ENCODE peak calls at places on chromosomes 5 and 9, in four cellular contexts. W, T, E and I are unnamed samples.

GRCh38 chr9:78296208-78296892 is 575 bp upstream of the PSAT1 start:
- DNase-seq in W (peak; percentile 60), E (peak; percentile 82), T (no peak), I (peak; percentile 21)

GRCh38 chr9:134398756-134399155 is 72.5 kb downstream of the RXRA start:
- DNase-seq in E (no peak), W (no peak), T (no peak), I (no peak)

GRCh38 chr5:95738069-95738468 is 6.9 kb downstream of the RHOBTB3 start:
- DNase-seq in T (no peak), E (no peak), W (no peak), I (no peak)

GRCh38 chr5:178113141-178113787 is at the start of gene N4BP3:
- DNase-seq in T (peak; percentile 79), W (peak; percentile 62), E (peak; percentile 91), I (no peak)

GRCh38 chr9:8660383-8660782 is 860.8 kb upstream of the DMAC1 start:
- DNase-seq in E (no peak), T (no peak), W (peak; percentile 45), I (peak; percentile 90)

GRCh38 chr5:9338796-9339195 is 207.1 kb downstream of the SEMA5A start:
- DNase-seq in E (no peak), W (no peak), T (no peak), I (no peak)

GRCh38 chr9:128257907-128258306 is 17.9 kb downstream of the GOLGA2 start:
- DNase-seq in E (no peak), T (no peak), W (no peak), I (no peak)

GRCh38 chr9:34463098-34463900 is 4.7 kb downstream of the DNAI1 start:
- DNase-seq in T (no peak), W (no peak), E (no peak), I (no peak)

GRCh38 chr5:149421834-149422233 is 42.7 kb upstream of the IL17B start:
- DNase-seq in E (no peak), T (no peak), W (no peak), I (no peak)

GRCh38 chr9:69380811-69381210 is 55.8 kb downstream of the ENTREP1 start:
- DNase-seq in E (no peak), T (no peak), W (no peak), I (no peak)

GRCh38 chr5:149636861-149637246 is 55.6 kb downstream of the ARHGEF37 start:
- DNase-seq in W (peak; percentile 70), T (no peak), E (peak; percentile 96), I (no peak)

GRCh38 chr9:84851935-84852585 is 182.5 kb downstream of the NTRK2 start:
- DNase-seq in W (peak; percentile 16), E (peak; percentile 71), T (no peak), I (no peak)

GRCh38 chr5:90161399-90161798 is 248.2 kb downstream of the CETN3 start:
- DNase-seq in W (no peak), E (peak; percentile 85), T (no peak), I (no peak)

GRCh38 chr5:35442916-35443639 is 174.6 kb upstream of the SPEF2 start:
- DNase-seq in T (no peak), E (peak; percentile 8), W (no peak), I (no peak)

GRCh38 chr5:14995229-14995628 is 123.7 kb upstream of the ANKH start:
- DNase-seq in W (no peak), E (no peak), T (no peak), I (no peak)

GRCh38 chr9:114169029-114169939 is 13.9 kb downstream of the COL27A1 start:
- DNase-seq in E (no peak), W (no peak), T (no peak), I (no peak)

GRCh38 chr9:134304306-134304705 is 21.9 kb upstream of the RXRA start:
- DNase-seq in E (no peak), W (no peak), T (no peak), I (no peak)

GRCh38 chr5:56530031-56530430 is 285.3 kb upstream of the MAP3K1 start:
- DNase-seq in E (no peak), W (no peak), T (no peak), I (peak; percentile 3)

GRCh38 chr5:176814836-176815438 is 4.6 kb downstream of the UNC5A start:
- DNase-seq in E (no peak), T (no peak), W (no peak), I (no peak)

GRCh38 chr5:147437161-147437596 is 72.7 kb downstream of the DPYSL3 start:
- DNase-seq in E (peak; percentile 85), W (no peak), T (no peak), I (peak; percentile 81)

GRCh38 chr5:36239370-36240293 is 2.1 kb downstream of the NADK2 start:
- DNase-seq in E (no peak), W (no peak), T (no peak), I (no peak)

GRCh38 chr5:62263401-62263800 is 42.6 kb upstream of the KIF2A start:
- DNase-seq in E (no peak), T (no peak), W (no peak), I (no peak)

GRCh38 chr9:92807757-92808725 is 43.4 kb upstream of the BICD2 start:
- DNase-seq in E (peak; percentile 57), T (no peak), W (no peak), I (no peak)

GRCh38 chr9:75873707-75874106 is 16.8 kb upstream of the PCSK5 start:
- DNase-seq in E (no peak), T (no peak), W (no peak), I (peak; percentile 41)

GRCh38 chr5:164306662-164307061 is 801.2 kb downstream of the MAT2B start:
- DNase-seq in T (no peak), E (no peak), W (no peak), I (no peak)

GRCh38 chr5:32088214-32088613 is 85.9 kb downstream of the GOLPH3 start:
- DNase-seq in E (no peak), T (no peak), W (no peak), I (no peak)

GRCh38 chr9:113598883-113599282 is 135.4 kb downstream of the RGS3 start:
- DNase-seq in E (no peak), T (no peak), W (no peak), I (no peak)

GRCh38 chr9:93390953-93391515 is 60.5 kb upstream of the FAM120A start:
- DNase-seq in T (no peak), W (no peak), E (peak; percentile 10), I (no peak)

GRCh38 chr5:34838785-34839714 is at the start of gene TTC23L:
- DNase-seq in W (peak; percentile 87), E (peak; percentile 100), T (peak; percentile 91), I (peak; percentile 58)

GRCh38 chr9:5843450-5844249 is 10.7 kb upstream of the ERMP1 start:
- DNase-seq in E (no peak), T (no peak), W (peak; percentile 27), I (no peak)

GRCh38 chr5:77630246-77631165 is 8.0 kb downstream of the OTP start:
- DNase-seq in W (no peak), T (no peak), E (peak; percentile 83), I (peak; percentile 11)
- TF ChIP-seq POLR2AphosphoS5 in W (no peak), T (no peak), E (no peak), I (no peak)

DNA sequence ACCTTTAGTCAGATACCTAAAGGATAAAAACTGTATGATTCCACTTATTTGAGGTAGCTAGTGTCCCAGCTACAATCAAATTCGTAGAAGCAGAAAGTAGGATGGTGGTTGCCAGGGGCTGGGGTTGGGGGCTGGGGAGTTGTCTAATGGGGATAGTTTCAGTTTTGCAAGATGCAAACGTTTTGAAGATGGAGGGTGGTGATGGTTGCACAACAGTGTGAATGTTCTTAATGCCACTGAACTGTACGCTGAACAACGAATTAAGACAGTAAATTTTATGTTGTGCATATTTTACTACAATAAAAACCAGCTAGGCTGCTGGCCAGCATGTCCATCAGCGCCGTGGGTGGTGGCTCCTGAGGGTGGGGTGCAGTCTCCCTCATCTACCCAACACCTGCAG is 137.8 kb downstream of the GADD45G start:
- DNase-seq in W (no peak), T (no peak), E (no peak), I (no peak)
- H3K4me3 ChIP-seq in W (no peak overlapping the region), T (no peak overlapping the region), E (no peak overlapping the region), I (no peak overlapping the region)

DNA sequence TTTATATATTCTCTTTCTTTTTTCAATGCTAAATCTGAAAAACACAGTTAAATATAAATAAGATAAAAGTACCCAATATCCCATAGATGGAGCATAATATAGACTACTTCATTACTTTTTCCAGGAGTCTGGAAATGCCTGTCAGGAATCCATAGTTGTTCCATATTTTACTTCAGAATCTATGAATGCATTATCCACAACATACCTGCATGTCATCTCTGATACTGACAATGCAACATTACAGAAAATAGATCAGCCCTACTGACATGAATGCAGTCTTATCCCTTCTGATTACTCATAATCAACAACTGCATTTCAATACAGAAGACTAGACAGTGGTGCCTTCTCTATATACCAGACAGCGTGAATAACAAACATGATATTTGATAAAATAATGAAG is 517.6 kb downstream of the PTPRD start:
- DNase-seq in T (no peak), E (no peak), W (no peak), I (no peak)
- TF ChIP-seq POLR2AphosphoS5 in T (no peak), E (no peak), W (no peak), I (no peak)

DNA sequence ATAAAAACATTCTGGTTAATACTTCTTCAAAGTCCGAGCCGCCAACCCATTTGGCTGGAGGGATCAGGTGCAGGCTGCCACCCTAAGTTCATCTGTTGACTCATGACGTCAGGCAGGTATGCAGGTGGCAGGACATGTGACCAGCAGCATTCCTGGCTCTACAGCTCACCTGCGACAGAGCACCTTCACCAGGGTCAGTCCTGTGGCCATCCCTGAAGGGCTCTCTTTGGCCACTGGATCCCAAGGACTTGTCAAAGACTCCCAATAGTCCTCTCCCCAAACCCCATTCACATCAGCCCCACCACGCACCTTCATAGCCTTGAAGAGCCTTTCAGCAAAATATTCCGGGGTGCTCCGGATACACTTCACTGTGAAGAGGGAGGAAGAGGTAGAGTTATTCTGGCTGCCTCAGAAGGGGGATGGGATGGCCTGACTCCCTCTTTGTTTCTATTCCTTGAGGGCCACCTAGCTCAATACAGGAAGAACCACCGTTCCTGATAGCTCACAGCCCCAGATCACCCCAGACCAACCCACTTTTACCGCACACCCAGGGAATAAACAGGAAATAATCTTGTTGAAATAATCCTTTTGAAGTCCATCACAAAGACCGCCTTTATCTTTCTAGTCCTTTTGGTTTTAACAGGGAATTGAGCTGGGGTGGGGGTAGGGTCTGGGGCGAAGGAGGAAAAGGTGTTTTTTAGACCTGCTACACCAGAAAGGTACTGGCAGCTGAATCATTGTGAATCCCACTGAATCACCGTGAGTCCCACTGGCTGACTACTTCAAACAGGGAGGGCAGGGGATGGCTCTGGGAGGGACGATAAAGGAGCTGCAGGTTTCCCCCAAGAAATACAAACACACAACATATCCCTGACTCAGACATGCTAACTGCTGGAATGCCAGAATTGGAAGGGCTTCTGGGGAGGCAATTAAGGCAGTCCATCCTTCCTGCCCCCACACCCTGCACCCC is 26.4 kb downstream of the ANXA6 start:
- DNase-seq in E (no peak), W (no peak), T (no peak), I (no peak)
- H3K4me3 ChIP-seq in E (no peak overlapping the region), W (no peak overlapping the region), T (no peak overlapping the region), I (no peak overlapping the region)

GRCh38 chr5:156386976-156387375 is 60.0 kb downstream of the SGCD start:
- DNase-seq in T (no peak), E (no peak), W (no peak), I (no peak)
- TF ChIP-seq POLR2AphosphoS5 in T (no peak), E (no peak), W (no peak), I (no peak)

GRCh38 chr9:81472701-81473100 is 216.6 kb downstream of the TLE1 start:
- DNase-seq in T (no peak), W (no peak), E (no peak), I (no peak)
- H3K4me3 ChIP-seq in T (no peak overlapping the region), W (no peak overlapping the region), E (no peak overlapping the region), I (no peak overlapping the region)